ENCODE peak calls at places on chromosomes 12 and 14, in four cellular contexts. N is IMR-90, S is sigmoid colon, Y is body of pancreas. P is an unnamed sample.

GRCh38 chr12:3359478-3359877 is 131.5 kb upstream of the PRMT8 start:
- DNase-seq in S (no peak), Y (no peak), N (no peak), P (no peak)

GRCh38 chr14:34065690-34066391 is 115.0 kb upstream of the EGLN3 start:
- DNase-seq in N (no peak), Y (no peak), S (no peak), P (no peak)

GRCh38 chr12:67590122-67590795 is 58.3 kb upstream of the DYRK2 start:
- DNase-seq in S (no peak), Y (no peak), N (no peak), P (peak; percentile 57)

GRCh38 chr12:79407671-79408622 is 282.8 kb downstream of the PAWR start:
- DNase-seq in S (peak; percentile 64), Y (peak; percentile 53), N (peak; percentile 91), P (no peak)

GRCh38 chr12:48969847-48970701 is 1.5 kb downstream of the WNT10B start:
- DNase-seq in N (no peak), Y (no peak), S (no peak), P (peak; percentile 26)

GRCh38 chr14:50452979-50453705 is 56.5 kb upstream of the CDKL1 start:
- DNase-seq in N (peak; percentile 86), Y (no peak), S (no peak), P (no peak)

GRCh38 chr12:94618995-94619695 is 31.2 kb downstream of the TMCC3 start:
- DNase-seq in N (peak; percentile 93), Y (no peak), S (no peak), P (no peak)

GRCh38 chr12:14910090-14910915 is 24.6 kb upstream of the MGP start:
- DNase-seq in N (peak; percentile 19), S (no peak), Y (no peak), P (no peak)

GRCh38 chr14:88352299-88353097 is 29.4 kb upstream of the KCNK10 start:
- DNase-seq in N (peak; percentile 11), S (no peak), Y (no peak), P (no peak)

GRCh38 chr14:65972891-65973290 is 513.3 kb upstream of the CCDC196 start:
- DNase-seq in S (no peak), Y (no peak), N (peak; percentile 44), P (no peak)

GRCh38 chr14:55373784-55374725 is 37.6 kb downstream of the ATG14 start:
- DNase-seq in S (no peak), N (peak; percentile 77), Y (no peak), P (peak; percentile 57)

GRCh38 chr14:77707355-77707723 is 484 bp downstream of the ALKBH1 start:
- DNase-seq in N (peak; percentile 63), Y (no peak), S (no peak), P (no peak)

GRCh38 chr14:93682459-93682858 is 105.8 kb downstream of the PRIMA1 start:
- DNase-seq in S (no peak), Y (no peak), N (no peak), P (no peak)

GRCh38 chr12:16600525-16600924 is 5.4 kb downstream of the LMO3 start:
- DNase-seq in S (no peak), Y (no peak), N (no peak), P (no peak)

GRCh38 chr14:60092516-60092915 is 793 bp downstream of the PCNX4 start:
- DNase-seq in N (peak; percentile 41), S (no peak), Y (no peak), P (peak; percentile 12)

GRCh38 chr14:72169521-72169920 is 237.3 kb downstream of the RGS6 start:
- DNase-seq in S (no peak), Y (no peak), N (no peak), P (no peak)

GRCh38 chr12:13175499-13175898 is 21.0 kb upstream of the EMP1 start:
- DNase-seq in N (no peak), Y (no peak), S (no peak), P (no peak)

GRCh38 chr14:90450151-90450550 is 53.3 kb downstream of the CALM1 start:
- DNase-seq in N (no peak), S (no peak), Y (no peak), P (no peak)

GRCh38 chr14:93964281-93964680 is 12.1 kb downstream of the ASB2 start:
- DNase-seq in Y (no peak), N (no peak), S (no peak), P (no peak)

GRCh38 chr12:113005759-113006158 is 27.4 kb downstream of the OAS2 start:
- DNase-seq in S (no peak), Y (no peak), N (no peak), P (no peak)

GRCh38 chr12:11959117-11959823 is 111.5 kb upstream of the BCL2L14 start:
- DNase-seq in N (peak; percentile 23), S (no peak), Y (peak; percentile 18), P (no peak)

GRCh38 chr14:77459072-77459723 is 1.3 kb downstream of the AHSA1 start:
- DNase-seq in Y (peak; percentile 39), N (peak; percentile 77), S (no peak), P (peak; percentile 41)

GRCh38 chr14:29458547-29458946 is 469.1 kb downstream of the PRKD1 start:
- DNase-seq in S (no peak), N (no peak), Y (no peak), P (no peak)

GRCh38 chr14:99688210-99688581 is 4.1 kb downstream of the CYP46A1 start:
- DNase-seq in S (peak; percentile 47), Y (no peak), N (no peak), P (no peak)

GRCh38 chr12:47307680-47308399 is 228.1 kb upstream of the AMIGO2 start:
- DNase-seq in S (no peak), N (peak; percentile 73), Y (peak; percentile 59), P (no peak)

GRCh38 chr14:52131640-52132320 is 62.9 kb upstream of the NID2 start:
- DNase-seq in Y (peak; percentile 90), N (peak; percentile 96), S (peak; percentile 93), P (peak; percentile 6)

GRCh38 chr12:115763376-115763775 is 514.1 kb downstream of the MED13L start:
- DNase-seq in S (no peak), N (no peak), Y (peak; percentile 13), P (no peak)

GRCh38 chr14:58882577-58883018 is 244.8 kb downstream of the DACT1 start:
- DNase-seq in S (no peak), N (peak; percentile 67), Y (no peak), P (no peak)

GRCh38 chr14:75411194-75411552 is 16.6 kb upstream of the JDP2 start:
- DNase-seq in S (no peak), N (no peak), Y (no peak), P (no peak)

GRCh38 chr12:52829986-52830385 is 4.1 kb downstream of the KRT79 start:
- DNase-seq in S (no peak), Y (no peak), N (no peak), P (no peak)

GRCh38 chr14:91067186-91067585 is 6.7 kb upstream of the RPS6KA5 start:
- DNase-seq in N (no peak), Y (no peak), S (no peak), P (peak; percentile 57)

GRCh38 chr14:60253649-60254048 is 4.6 kb downstream of the PPM1A start:
- DNase-seq in S (no peak), N (no peak), Y (no peak), P (no peak)

GRCh38 chr12:79634957-79635471 is 55.8 kb downstream of the PAWR start:
- DNase-seq in S (no peak), Y (no peak), N (no peak), P (no peak)

GRCh38 chr12:106446429-106447092 is 89.0 kb downstream of the POLR3B start:
- DNase-seq in N (no peak), S (no peak), Y (no peak), P (no peak)
- H3K4me3 ChIP-seq in N (no peak overlapping the region), S (no peak overlapping the region), Y (no peak overlapping the region), P (no peak overlapping the region)

GRCh38 chr12:120988234-120988633 is 9.9 kb downstream of the HNF1A start:
- DNase-seq in N (no peak), S (no peak), Y (no peak), P (no peak)
- H3K27ac ChIP-seq in N (no peak overlapping the region), S (no peak overlapping the region), Y (no peak overlapping the region), P (no peak overlapping the region)

GRCh38 chr12:56634242-56634836 is 4.2 kb upstream of the BAZ2A start:
- DNase-seq in N (no peak), S (no peak), Y (peak; percentile 83), P (peak; percentile 59)

GRCh38 chr12:56636118-56636674 is 6.1 kb upstream of the BAZ2A start:
- DNase-seq in N (peak; percentile 80), Y (peak; percentile 90), S (peak; percentile 96), P (peak; percentile 64)

GRCh38 chr12:56635539-56636117 is 5.5 kb upstream of the BAZ2A start:
- DNase-seq in S (no peak), N (no peak), Y (no peak), P (no peak)

GRCh38 chr12:56633465-56634241 is 3.5 kb upstream of the BAZ2A start:
- DNase-seq in Y (no peak), N (no peak), S (no peak), P (no peak)

DNA sequence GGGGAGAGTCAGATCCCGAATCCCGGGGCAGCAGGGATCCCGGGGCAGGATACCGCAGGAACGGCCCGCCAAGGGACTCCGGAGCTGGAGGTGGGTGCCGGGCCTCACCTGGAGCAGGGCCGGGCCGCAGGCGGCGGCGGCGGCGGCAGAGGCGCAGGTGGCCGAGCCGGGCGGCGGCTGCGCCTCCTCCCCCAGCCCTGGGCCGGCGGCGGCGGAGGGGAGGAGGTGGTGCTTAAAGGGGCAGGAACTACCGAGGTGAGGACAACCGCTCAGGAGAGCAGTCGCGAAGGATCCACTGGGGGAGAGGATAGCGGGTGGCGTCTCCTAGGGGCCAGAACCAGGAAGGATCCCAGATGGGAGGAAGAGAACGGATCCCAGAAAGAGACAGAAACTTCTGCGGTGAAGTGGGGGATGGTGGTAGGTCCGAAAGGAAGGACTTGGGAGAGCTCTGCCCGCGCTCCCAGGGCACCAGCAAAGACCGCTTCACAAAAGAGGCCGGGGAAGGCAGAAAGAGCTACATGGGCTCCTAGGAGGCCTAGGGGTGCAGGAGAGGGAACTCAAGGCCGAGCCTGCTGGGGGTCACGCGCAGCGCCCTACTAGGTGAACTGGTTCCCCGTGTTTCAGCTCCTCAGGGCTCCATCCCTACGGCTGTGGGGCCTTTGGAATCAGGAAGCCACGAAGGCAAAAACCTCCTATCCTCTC is 4.9 kb upstream of the BAZ2A start:
- DNase-seq in S (peak; percentile 93), Y (peak; percentile 80), N (peak; percentile 84), P (peak; percentile 50)
- H3K4me1 ChIP-seq in S (no peaks in the 10 kb centered on the region), Y (peaks cover 68% of the 10 kb centered on the region), N (peaks cover 14% of the 10 kb centered on the region), P (peaks cover 37% of the 10 kb centered on the region)

DNA sequence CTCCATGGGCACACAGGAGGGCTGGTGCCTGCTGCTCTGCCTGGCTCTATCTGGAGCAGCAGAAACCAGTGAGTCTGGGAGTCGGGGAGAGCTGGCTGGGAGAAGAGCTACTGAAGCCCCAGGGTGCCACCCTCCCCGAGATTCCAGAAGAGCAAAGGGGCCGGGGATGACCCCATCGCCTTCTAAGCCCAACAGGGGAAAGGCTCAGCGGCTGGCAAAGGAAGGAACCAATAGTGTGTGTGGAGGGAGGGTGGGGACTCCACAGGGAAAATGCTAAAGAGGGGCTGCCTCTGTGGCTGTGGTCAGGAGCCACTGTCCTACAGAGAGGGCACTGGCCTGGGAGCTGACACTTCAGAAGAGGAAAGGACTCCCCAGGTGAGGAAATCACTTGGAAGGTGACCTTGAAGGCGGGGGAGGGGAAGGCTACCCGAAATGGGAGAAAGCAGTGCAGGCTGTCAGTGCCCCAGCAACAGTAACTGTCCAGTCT is 446 bp downstream of the TAPBPL start:
- DNase-seq in N (no peak), Y (peak; percentile 54), S (peak; percentile 79), P (no peak)
- H3K4me3 ChIP-seq in N (peak overlapping the region; percentile 57), Y (peak overlapping the region; percentile 49), S (peak overlapping the region; percentile 53), P (peak overlapping the region; percentile 83)

P was measured in naive thymus-derived CD4-positive, alpha-beta T cell.